ENCODE peak calls at places on chromosomes 7 and 10, in four cellular contexts. One of them, this sample, is unnamed.

GRCh38 chr10:133464582-133465031 is 10.9 kb downstream of the SCART1 start:
- DNase-seq in activated effector memory CD4-positive, alpha-beta T cell treated with anti-CD3 and anti-CD28 coated beads, Interleukin-2, amount 50 U/mL, for 16 hours: no peak
- DNase-seq in anterior cingulate cortex: no peak
- DNase-seq in T-helper 2 cell: no peak
- DNase-seq in this sample: no peak

GRCh38 chr10:3584926-3585784 is 199.9 kb downstream of the KLF6 start:
- DNase-seq in activated effector memory CD4-positive, alpha-beta T cell treated with anti-CD3 and anti-CD28 coated beads, Interleukin-2, amount 50 U/mL, for 16 hours: no peak
- DNase-seq in anterior cingulate cortex: no peak
- DNase-seq in T-helper 2 cell: no peak
- DNase-seq in this sample: no peak

GRCh38 chr7:74051629-74052410 is 23.8 kb downstream of the ELN start:
- DNase-seq in activated effector memory CD4-positive, alpha-beta T cell treated with anti-CD3 and anti-CD28 coated beads, Interleukin-2, amount 50 U/mL, for 16 hours: no peak
- DNase-seq in anterior cingulate cortex: no peak
- DNase-seq in T-helper 2 cell: no peak
- DNase-seq in this sample: no peak

GRCh38 chr10:77248104-77248503 is 389.5 kb downstream of the KCNMA1 start:
- DNase-seq in activated effector memory CD4-positive, alpha-beta T cell treated with anti-CD3 and anti-CD28 coated beads, Interleukin-2, amount 50 U/mL, for 16 hours: no peak
- DNase-seq in anterior cingulate cortex: no peak
- DNase-seq in T-helper 2 cell: no peak
- DNase-seq in this sample: no peak

GRCh38 chr10:82981137-82981723 is 1106.2 kb downstream of the NRG3 start:
- DNase-seq in activated effector memory CD4-positive, alpha-beta T cell treated with anti-CD3 and anti-CD28 coated beads, Interleukin-2, amount 50 U/mL, for 16 hours: no peak
- DNase-seq in anterior cingulate cortex: peak
- DNase-seq in T-helper 2 cell: no peak
- DNase-seq in this sample: no peak

GRCh38 chr10:17647316-17647715 is 3.4 kb downstream of the STAM start:
- DNase-seq in activated effector memory CD4-positive, alpha-beta T cell treated with anti-CD3 and anti-CD28 coated beads, Interleukin-2, amount 50 U/mL, for 16 hours: no peak
- DNase-seq in anterior cingulate cortex: no peak
- DNase-seq in T-helper 2 cell: no peak
- DNase-seq in this sample: no peak

GRCh38 chr7:75905785-75906604 is 9.0 kb upstream of the POR start:
- DNase-seq in activated effector memory CD4-positive, alpha-beta T cell treated with anti-CD3 and anti-CD28 coated beads, Interleukin-2, amount 50 U/mL, for 16 hours: no peak
- DNase-seq in anterior cingulate cortex: peak
- DNase-seq in T-helper 2 cell: no peak
- DNase-seq in this sample: no peak

GRCh38 chr10:30422981-30423654 is 10.9 kb upstream of the MAP3K8 start:
- DNase-seq in activated effector memory CD4-positive, alpha-beta T cell treated with anti-CD3 and anti-CD28 coated beads, Interleukin-2, amount 50 U/mL, for 16 hours: no peak
- DNase-seq in anterior cingulate cortex: no peak
- DNase-seq in T-helper 2 cell: no peak
- DNase-seq in this sample: peak

GRCh38 chr7:111274882-111275281 is 184.0 kb downstream of the LRRN3 start:
- DNase-seq in activated effector memory CD4-positive, alpha-beta T cell treated with anti-CD3 and anti-CD28 coated beads, Interleukin-2, amount 50 U/mL, for 16 hours: no peak
- DNase-seq in anterior cingulate cortex: no peak
- DNase-seq in T-helper 2 cell: no peak
- DNase-seq in this sample: no peak

GRCh38 chr10:132293416-132294195 is 14.1 kb downstream of the STK32C start:
- DNase-seq in activated effector memory CD4-positive, alpha-beta T cell treated with anti-CD3 and anti-CD28 coated beads, Interleukin-2, amount 50 U/mL, for 16 hours: peak
- DNase-seq in anterior cingulate cortex: peak
- DNase-seq in T-helper 2 cell: no peak
- DNase-seq in this sample: no peak

GRCh38 chr7:106344861-106345260 is 60.1 kb upstream of the NAMPT start:
- DNase-seq in activated effector memory CD4-positive, alpha-beta T cell treated with anti-CD3 and anti-CD28 coated beads, Interleukin-2, amount 50 U/mL, for 16 hours: no peak
- DNase-seq in anterior cingulate cortex: no peak
- DNase-seq in T-helper 2 cell: no peak
- DNase-seq in this sample: no peak

GRCh38 chr7:157572622-157573021 is 235.8 kb downstream of the DNAJB6 start:
- DNase-seq in activated effector memory CD4-positive, alpha-beta T cell treated with anti-CD3 and anti-CD28 coated beads, Interleukin-2, amount 50 U/mL, for 16 hours: no peak
- DNase-seq in anterior cingulate cortex: no peak
- DNase-seq in T-helper 2 cell: no peak
- DNase-seq in this sample: no peak

GRCh38 chr10:72802291-72803118 is 91.0 kb upstream of the OIT3 start:
- DNase-seq in activated effector memory CD4-positive, alpha-beta T cell treated with anti-CD3 and anti-CD28 coated beads, Interleukin-2, amount 50 U/mL, for 16 hours: no peak
- DNase-seq in anterior cingulate cortex: no peak
- DNase-seq in T-helper 2 cell: no peak
- DNase-seq in this sample: no peak

This sample was measured in stimulated activated naive B cell treated with anti-CD40 and anti-IgM and Interleukin-4, amounts not matched to agents 10 μg/mL and 1 μg/mL and 100 μg/mL, for 72 hours.